ENCODE peak calls at places on chromosomes 7 and 10, in seven cellular contexts. R, N, V, F, C, T and U are unnamed samples.

GRCh38 chr7:2482725-2483451 is 6.7 kb upstream of the GRIFIN start:
- DNase-seq in R (no peak), N (no peak), V (no peak), F (no peak), C (no peak), T (no peak), U (no peak)

GRCh38 chr10:47031251-47031952 is 120.2 kb downstream of the PTPN20 start:
- DNase-seq in R (no peak), N (peak), V (peak), F (no peak), C (peak), T (peak), U (no peak)

GRCh38 chr7:128804472-128804871 is 12.7 kb downstream of the CCDC136 start:
- DNase-seq in R (no peak), N (peak), V (no peak), F (no peak), C (no peak), T (no peak), U (no peak)

GRCh38 chr7:72265071-72265470 is 147.1 kb downstream of the CALN1 start:
- DNase-seq in R (no peak), N (no peak), V (no peak), F (no peak), C (no peak), T (no peak), U (no peak)

GRCh38 chr7:123958186-123958703 is 33.2 kb downstream of the SPAM1 start:
- DNase-seq in R (no peak), N (no peak), V (no peak), F (no peak), C (no peak), T (no peak), U (no peak)

GRCh38 chr10:87760195-87760905 is 57.7 kb downstream of the ATAD1 start:
- DNase-seq in R (no peak), N (no peak), V (no peak), F (no peak), C (no peak), T (no peak), U (peak)

GRCh38 chr10:21496285-21497176 is 29.0 kb downstream of the SKIDA1 start:
- DNase-seq in R (no peak), N (peak), V (peak), F (peak), C (peak), T (peak), U (peak)

GRCh38 chr7:157073335-157073734 is 62.9 kb upstream of the MNX1 start:
- DNase-seq in R (no peak), N (no peak), V (no peak), F (no peak), C (no peak), T (no peak), U (no peak)

GRCh38 chr10:123379156-123379555 is 225.0 kb downstream of the BUB3 start:
- DNase-seq in R (no peak), N (no peak), V (peak), F (no peak), C (no peak), T (no peak), U (no peak)

GRCh38 chr7:149467321-149467859 is 6.5 kb upstream of the ZNF777 start:
- DNase-seq in R (no peak), N (no peak), V (no peak), F (no peak), C (no peak), T (peak), U (no peak)

GRCh38 chr7:12851142-12851541 is 163.7 kb downstream of the ARL4A start:
- DNase-seq in R (no peak), N (no peak), V (no peak), F (no peak), C (no peak), T (no peak), U (no peak)

GRCh38 chr10:127215882-127216281 is 19.5 kb upstream of the INSYN2A start:
- DNase-seq in R (no peak), N (peak), V (peak), F (no peak), C (no peak), T (no peak), U (no peak)

GRCh38 chr10:60865198-60865783 is 78.7 kb downstream of the RHOBTB1 start:
- DNase-seq in R (no peak), N (no peak), V (no peak), F (no peak), C (no peak), T (no peak), U (no peak)

GRCh38 chr7:103990991-103991390 is 1.5 kb upstream of the RELN start:
- DNase-seq in R (no peak), N (no peak), V (no peak), F (no peak), C (no peak), T (no peak), U (no peak)

GRCh38 chr10:3197354-3198003 is 24.9 kb upstream of the PITRM1 start:
- DNase-seq in R (peak), N (peak), V (peak), F (peak), C (peak), T (peak), U (peak)

GRCh38 chr10:33421789-33422188 is 87.3 kb upstream of the NRP1 start:
- DNase-seq in R (no peak), N (peak), V (no peak), F (peak), C (no peak), T (peak), U (peak)

GRCh38 chr7:116577320-116577871 is 52.6 kb downstream of the CAV1 start:
- DNase-seq in R (no peak), N (no peak), V (no peak), F (no peak), C (no peak), T (no peak), U (peak)

GRCh38 chr10:102645388-102645740 is 1.1 kb downstream of the TRIM8 start:
- DNase-seq in R (peak), N (peak), V (no peak), F (peak), C (no peak), T (peak), U (peak)

GRCh38 chr7:8063706-8064297 is 95.2 kb downstream of the GLCCI1 start:
- DNase-seq in R (no peak), N (no peak), V (no peak), F (peak), C (no peak), T (no peak), U (peak)

GRCh38 chr10:3747248-3747960 is 37.6 kb downstream of the KLF6 start:
- DNase-seq in R (no peak), N (no peak), V (no peak), F (no peak), C (no peak), T (no peak), U (no peak)

GRCh38 chr10:124722812-124723783 is 21.1 kb downstream of the FAM53B start:
- DNase-seq in R (no peak), N (peak), V (no peak), F (no peak), C (no peak), T (peak), U (no peak)

GRCh38 chr7:2628137-2628482 is 3.7 kb upstream of the TTYH3 start:
- DNase-seq in R (no peak), N (no peak), V (no peak), F (no peak), C (no peak), T (no peak), U (no peak)

GRCh38 chr10:8050561-8051108 is 3.9 kb upstream of the GATA3 start:
- DNase-seq in R (peak), N (peak), V (no peak), F (peak), C (no peak), T (peak), U (peak)

GRCh38 chr10:87863102-87863943 is at the start of the genes KLLN and PTEN:
- DNase-seq in R (peak), N (peak), V (peak), F (peak), C (peak), T (peak), U (peak)

GRCh38 chr7:128739990-128740682 is 977 bp downstream of the CALU start:
- DNase-seq in R (no peak), N (no peak), V (no peak), F (no peak), C (no peak), T (peak), U (no peak)

GRCh38 chr7:131655866-131656265 is 99.4 kb upstream of the PODXL start:
- DNase-seq in R (no peak), N (no peak), V (no peak), F (no peak), C (no peak), T (no peak), U (no peak)
- H3K4ac ChIP-seq in R (no peak), N (no peak), V (no peak), F (no peak), C (no peak), T (no peak), U (no peak)

GRCh38 chr10:100942229-100942628 is 27.1 kb upstream of the SEMA4G start:
- DNase-seq in R (no peak), N (no peak), V (no peak), F (no peak), C (no peak), T (no peak), U (no peak)

GRCh38 chr10:100945754-100946153 is 23.6 kb upstream of the SEMA4G start:
- DNase-seq in R (no peak), N (no peak), V (no peak), F (no peak), C (no peak), T (no peak), U (no peak)

GRCh38 chr10:100934084-100934659 is 21.4 kb downstream of the SLF2 start:
- DNase-seq in R (no peak), N (peak), V (no peak), F (peak), C (no peak), T (peak), U (no peak)

GRCh38 chr10:100943508-100943907 is 25.8 kb upstream of the SEMA4G start:
- DNase-seq in R (no peak), N (no peak), V (no peak), F (no peak), C (no peak), T (no peak), U (no peak)

GRCh38 chr10:100939763-100940344 is 27.1 kb downstream of the SLF2 start:
- DNase-seq in R (no peak), N (no peak), V (no peak), F (peak), C (no peak), T (peak), U (peak)
- H3K4ac ChIP-seq in R (no peak), N (no peak), V (no peak), F (no peak), C (no peak), T (no peak), U (peak)

GRCh38 chr10:98488669-98489430 is 42.1 kb upstream of the HPS1 start:
- DNase-seq in R (no peak), N (peak), V (no peak), F (no peak), C (no peak), T (no peak), U (no peak)

GRCh38 chr10:98486421-98486820 is 39.7 kb upstream of the HPS1 start:
- DNase-seq in R (no peak), N (peak), V (no peak), F (peak), C (no peak), T (no peak), U (peak)

GRCh38 chr10:98487692-98488091 is 41.0 kb upstream of the HPS1 start:
- DNase-seq in R (no peak), N (no peak), V (no peak), F (no peak), C (no peak), T (no peak), U (no peak)

GRCh38 chr10:98492763-98493162 is 46.0 kb upstream of the HPS1 start:
- DNase-seq in R (no peak), N (no peak), V (no peak), F (no peak), C (no peak), T (no peak), U (no peak)

GRCh38 chr10:98489561-98490481 is 43.1 kb upstream of the HPS1 start:
- DNase-seq in R (no peak), N (no peak), V (no peak), F (no peak), C (no peak), T (peak), U (no peak)
- H3K4ac ChIP-seq in R (no peak), N (no peak), V (no peak), F (no peak), C (no peak), T (no peak), U (no peak)

GRCh38 chr10:84562592-84562991 is 234.2 kb downstream of the CCSER2 start:
- DNase-seq in R (no peak), N (no peak), V (no peak), F (no peak), C (no peak), T (no peak), U (no peak)

GRCh38 chr10:84563868-84564267 is 235.5 kb downstream of the CCSER2 start:
- DNase-seq in R (no peak), N (no peak), V (no peak), F (no peak), C (no peak), T (no peak), U (no peak)

GRCh38 chr10:84567133-84567532 is 238.7 kb downstream of the CCSER2 start:
- DNase-seq in R (no peak), N (peak), V (no peak), F (no peak), C (no peak), T (no peak), U (no peak)

GRCh38 chr10:84563355-84563754 is 235.0 kb downstream of the CCSER2 start:
- DNase-seq in R (no peak), N (no peak), V (no peak), F (no peak), C (no peak), T (no peak), U (no peak)

GRCh38 chr10:84565881-84566280 is 237.5 kb downstream of the CCSER2 start:
- DNase-seq in R (no peak), N (peak), V (no peak), F (no peak), C (no peak), T (no peak), U (no peak)
- H3K4ac ChIP-seq in R (no peak), N (no peak), V (no peak), F (no peak), C (no peak), T (no peak), U (no peak)

GRCh38 chr7:17696422-17696821 is 243.9 kb downstream of the SNX13 start:
- DNase-seq in R (no peak), N (no peak), V (no peak), F (peak), C (no peak), T (no peak), U (peak)
- H3K4ac ChIP-seq in R (no peak), N (no peak), V (no peak), F (no peak), C (no peak), T (no peak), U (peak)